ENCODE peak calls at places on chromosomes 7 and 10, in four cellular contexts. One of them, this sample, is unnamed. For H3K4me1, the result is how much of the 10 kb centered on the place peaks cover.

GRCh38 chr10:46995234-46995633 is 84.0 kb downstream of the PTPN20 start:
- DNase-seq in uterus: no peak
- DNase-seq in CD8-positive, alpha-beta T cell: no peak
- DNase-seq in esophagus muscularis mucosa: no peak
- DNase-seq in this sample: no peak

GRCh38 chr10:29140991-29141390 is 147.9 kb upstream of the LYZL1 start:
- DNase-seq in esophagus muscularis mucosa: no peak
- DNase-seq in uterus: no peak
- DNase-seq in CD8-positive, alpha-beta T cell: no peak
- DNase-seq in this sample: no peak

GRCh38 chr10:131621784-131622624 is 278.8 kb upstream of the PPP2R2D start:
- DNase-seq in esophagus muscularis mucosa: peak
- DNase-seq in CD8-positive, alpha-beta T cell: no peak
- DNase-seq in uterus: no peak
- DNase-seq in this sample: no peak

GRCh38 chr10:69819713-69820506 is 18.2 kb downstream of the COL13A1 start:
- DNase-seq in esophagus muscularis mucosa: no peak
- DNase-seq in CD8-positive, alpha-beta T cell: no peak
- DNase-seq in uterus: no peak
- DNase-seq in this sample: no peak

GRCh38 chr7:95874541-95875265 is 102.3 kb downstream of the DYNC1I1 start:
- DNase-seq in CD8-positive, alpha-beta T cell: no peak
- DNase-seq in esophagus muscularis mucosa: no peak
- DNase-seq in uterus: no peak
- DNase-seq in this sample: no peak

GRCh38 chr7:84251183-84251845 is 56.7 kb upstream of the SEMA3A start:
- DNase-seq in CD8-positive, alpha-beta T cell: no peak
- DNase-seq in uterus: no peak
- DNase-seq in esophagus muscularis mucosa: no peak
- DNase-seq in this sample: no peak

GRCh38 chr7:122070062-122070461 is 74.0 kb downstream of the AASS start:
- DNase-seq in CD8-positive, alpha-beta T cell: no peak
- DNase-seq in uterus: no peak
- DNase-seq in esophagus muscularis mucosa: no peak
- DNase-seq in this sample: no peak

GRCh38 chr10:83343676-83344075 is 795.6 kb upstream of the GHITM start:
- DNase-seq in uterus: no peak
- DNase-seq in CD8-positive, alpha-beta T cell: no peak
- DNase-seq in esophagus muscularis mucosa: no peak
- DNase-seq in this sample: no peak

GRCh38 chr10:125683063-125683462 is at the start of gene TEX36:
- DNase-seq in uterus: no peak
- DNase-seq in esophagus muscularis mucosa: no peak
- DNase-seq in CD8-positive, alpha-beta T cell: no peak
- DNase-seq in this sample: no peak

GRCh38 chr10:100100651-100101525 is 19.2 kb upstream of the CPN1 start:
- DNase-seq in esophagus muscularis mucosa: no peak
- DNase-seq in uterus: no peak
- DNase-seq in CD8-positive, alpha-beta T cell: no peak
- DNase-seq in this sample: no peak

GRCh38 chr7:98230746-98231471 is 19.7 kb downstream of the BHLHA15 start:
- DNase-seq in esophagus muscularis mucosa: no peak
- DNase-seq in uterus: no peak
- DNase-seq in CD8-positive, alpha-beta T cell: no peak
- DNase-seq in this sample: peak

GRCh38 chr7:50275430-50275829 is 29.1 kb upstream of the IKZF1 start:
- DNase-seq in esophagus muscularis mucosa: no peak
- DNase-seq in uterus: no peak
- DNase-seq in CD8-positive, alpha-beta T cell: no peak
- DNase-seq in this sample: no peak

GRCh38 chr7:50273301-50273700 is 31.2 kb upstream of the IKZF1 start:
- DNase-seq in esophagus muscularis mucosa: no peak
- DNase-seq in uterus: no peak
- DNase-seq in CD8-positive, alpha-beta T cell: no peak
- DNase-seq in this sample: no peak

GRCh38 chr7:50272808-50273207 is 31.7 kb upstream of the IKZF1 start:
- DNase-seq in esophagus muscularis mucosa: no peak
- DNase-seq in uterus: no peak
- DNase-seq in CD8-positive, alpha-beta T cell: no peak
- DNase-seq in this sample: no peak

GRCh38 chr7:50274361-50274760 is 30.2 kb upstream of the IKZF1 start:
- DNase-seq in uterus: no peak
- DNase-seq in esophagus muscularis mucosa: no peak
- DNase-seq in CD8-positive, alpha-beta T cell: no peak
- DNase-seq in this sample: no peak

DNA sequence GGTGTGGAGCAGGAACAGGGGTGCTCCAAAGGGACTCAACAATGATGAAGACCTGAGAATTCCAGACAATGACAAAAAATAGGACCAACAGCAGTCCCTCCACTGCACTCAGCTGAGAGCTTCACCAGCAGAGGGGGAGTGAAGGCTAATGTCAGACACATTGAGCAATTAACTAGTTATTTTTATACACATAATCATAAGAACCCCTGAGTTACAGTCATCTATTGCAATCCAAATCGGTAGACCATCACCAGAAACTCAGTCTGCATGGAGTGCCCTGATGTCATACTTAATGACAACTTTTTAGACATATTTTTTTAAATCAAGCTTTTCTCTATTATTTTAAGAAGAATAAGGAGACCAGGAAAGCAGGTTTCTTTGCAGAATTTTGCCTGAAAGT is 30.6 kb upstream of the IKZF1 start:
- DNase-seq in CD8-positive, alpha-beta T cell: no peak
- DNase-seq in uterus: no peak
- DNase-seq in esophagus muscularis mucosa: no peak
- DNase-seq in this sample: no peak
- H3K4me1 ChIP-seq in CD8-positive, alpha-beta T cell: half or more
- H3K4me1 ChIP-seq in uterus: under half
- H3K4me1 ChIP-seq in esophagus muscularis mucosa: under half
- H3K4me1 ChIP-seq in this sample: under half

DNA sequence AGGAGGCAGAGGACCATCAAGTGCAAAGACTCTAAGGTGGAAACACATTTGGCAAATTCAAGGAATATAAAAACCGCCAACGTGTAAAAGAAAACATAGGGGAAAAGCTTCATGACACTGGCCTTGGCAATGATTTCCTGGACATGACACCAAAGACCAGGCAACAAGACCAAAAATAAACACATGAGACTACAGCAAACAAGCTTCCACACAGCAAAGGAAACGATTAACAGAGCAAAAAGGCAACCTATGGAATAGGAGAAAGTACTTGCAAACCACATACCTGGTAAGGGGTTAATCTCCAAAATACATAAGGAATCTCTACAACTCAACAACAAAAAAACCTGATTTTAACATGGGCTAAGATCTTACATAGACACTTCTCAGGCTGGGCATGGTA is 3.5 kb downstream of the GSTO1 start:
- DNase-seq in uterus: no peak
- DNase-seq in CD8-positive, alpha-beta T cell: no peak
- DNase-seq in esophagus muscularis mucosa: no peak
- DNase-seq in this sample: no peak
- H3K4me1 ChIP-seq in uterus: under half
- H3K4me1 ChIP-seq in CD8-positive, alpha-beta T cell: under half
- H3K4me1 ChIP-seq in esophagus muscularis mucosa: half or more
- H3K4me1 ChIP-seq in this sample: under half

GRCh38 chr10:110067960-110068770 is 60.4 kb downstream of the ADD3 start:
- DNase-seq in esophagus muscularis mucosa: no peak
- DNase-seq in uterus: no peak
- DNase-seq in CD8-positive, alpha-beta T cell: no peak
- DNase-seq in this sample: no peak
- H3K4me1 ChIP-seq in esophagus muscularis mucosa: under half
- H3K4me1 ChIP-seq in uterus: under half
- H3K4me1 ChIP-seq in CD8-positive, alpha-beta T cell: half or more
- H3K4me1 ChIP-seq in this sample: under half

GRCh38 chr10:80416401-80417098 is 8.2 kb downstream of the PRXL2A start:
- DNase-seq in CD8-positive, alpha-beta T cell: no peak
- DNase-seq in uterus: peak
- DNase-seq in esophagus muscularis mucosa: no peak
- DNase-seq in this sample: peak

GRCh38 chr10:80413152-80413996 is 5.0 kb downstream of the PRXL2A start:
- DNase-seq in esophagus muscularis mucosa: no peak
- DNase-seq in CD8-positive, alpha-beta T cell: no peak
- DNase-seq in uterus: no peak
- DNase-seq in this sample: no peak

GRCh38 chr10:80412521-80412920 is 4.2 kb downstream of the PRXL2A start:
- DNase-seq in esophagus muscularis mucosa: no peak
- DNase-seq in uterus: no peak
- DNase-seq in CD8-positive, alpha-beta T cell: no peak
- DNase-seq in this sample: no peak

GRCh38 chr10:80415734-80416281 is 7.5 kb downstream of the PRXL2A start:
- DNase-seq in CD8-positive, alpha-beta T cell: no peak
- DNase-seq in uterus: no peak
- DNase-seq in esophagus muscularis mucosa: no peak
- DNase-seq in this sample: no peak

DNA sequence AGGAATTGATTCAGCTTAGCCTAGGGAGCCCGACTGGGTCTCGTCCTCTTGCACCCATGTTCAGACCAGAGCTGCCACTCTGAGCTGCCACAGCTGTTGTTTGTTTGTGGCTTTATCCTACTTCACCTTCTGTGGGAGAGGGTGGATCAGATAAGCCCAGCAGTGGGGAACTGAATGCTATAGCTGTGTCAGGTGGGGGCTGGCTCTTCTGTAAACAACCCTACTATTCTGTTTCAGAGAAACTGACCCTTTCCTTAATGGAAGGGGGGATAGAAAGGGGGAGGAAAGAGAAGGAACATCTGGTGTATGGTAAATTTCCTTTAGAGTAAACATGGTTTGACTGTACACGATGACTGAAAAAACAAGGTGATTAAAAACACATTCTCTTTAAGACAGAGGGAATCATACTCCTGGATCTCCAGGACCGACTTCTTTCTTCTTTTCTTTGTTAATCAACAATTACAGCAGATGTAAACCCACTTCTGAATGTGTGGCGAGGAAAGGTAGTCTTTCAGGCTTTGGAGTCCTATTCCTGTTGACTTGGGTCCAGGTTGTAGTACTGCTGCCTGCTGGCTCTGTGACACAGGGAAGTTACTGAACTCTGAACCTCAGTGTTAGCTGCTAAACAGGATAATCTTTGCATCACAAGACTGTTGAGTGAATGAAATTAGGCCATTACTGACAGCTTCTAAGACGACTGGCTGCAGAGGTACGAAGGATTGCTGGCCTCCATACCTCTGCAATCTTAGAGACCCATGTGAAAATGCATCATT is 6.0 kb downstream of the PRXL2A start:
- DNase-seq in uterus: no peak
- DNase-seq in esophagus muscularis mucosa: no peak
- DNase-seq in CD8-positive, alpha-beta T cell: no peak
- DNase-seq in this sample: no peak
- H3K4me1 ChIP-seq in uterus: under half
- H3K4me1 ChIP-seq in esophagus muscularis mucosa: half or more
- H3K4me1 ChIP-seq in CD8-positive, alpha-beta T cell: under half
- H3K4me1 ChIP-seq in this sample: half or more

This sample was measured in psoas muscle.